ENCODE peak calls at places on chromosomes 12 and 14, in nine cellular contexts. P is NAMALWA; L is T-helper 2 cell; Q is IMR-90; W is stimulated activated CD8-positive, alpha-beta memory T cell treated with anti-CD3 and anti-CD28 coated beads, Interleukin-15, amount 100 ng/mL, for 1 hour; G is cardiac fibroblast; M is stimulated activated CD4-positive, alpha-beta T cell treated with anti-CD3 and anti-CD28 coated beads, TNF-alpha, amount 100 ng/mL, for 1 hour; C is left ventricle myocardium superior; J is A172. K is an unnamed sample.

GRCh38 chr12:22518067-22518719 is 26.1 kb downstream of the C2CD5 start:
- DNase-seq in P (no peak), L (no peak), Q (peak; percentile 15), W (no peak), G (peak; percentile 55), M (no peak), C (peak; percentile 45), J (peak; percentile 25), K (no peak)

GRCh38 chr14:57714487-57714899 is 151.4 kb downstream of the SLC35F4 start:
- DNase-seq in P (no peak), L (no peak), Q (no peak), W (no peak), G (no peak), M (no peak), C (no peak), J (no peak), K (no peak)

GRCh38 chr14:74085047-74085637 is 386 bp downstream of the LIN52 start:
- DNase-seq in P (no peak), L (peak; percentile 62), Q (peak; percentile 55), W (no peak), G (peak; percentile 44), M (no peak), C (peak; percentile 33), J (peak; percentile 9), K (no peak)

GRCh38 chr14:61567838-61568571 is 127.3 kb upstream of the HIF1A start:
- DNase-seq in P (peak; percentile 62), L (no peak), Q (no peak), W (no peak), G (peak; percentile 67), M (no peak), C (peak; percentile 50), J (no peak), K (no peak)

GRCh38 chr12:9090220-9090619 is 25.5 kb downstream of the A2M start:
- DNase-seq in P (no peak), L (no peak), Q (no peak), W (no peak), G (no peak), M (no peak), C (no peak), J (no peak), K (no peak)

GRCh38 chr12:66035289-66035961 is 95.1 kb downstream of the LLPH start:
- DNase-seq in P (peak; percentile 71), L (peak; percentile 9), Q (peak; percentile 61), W (no peak), G (peak; percentile 82), M (no peak), C (no peak), J (peak; percentile 64), K (peak; percentile 46)

GRCh38 chr12:1474059-1474537 is 120.3 kb downstream of the FBXL14 start:
- DNase-seq in P (no peak), L (peak; percentile 91), Q (peak; percentile 99), W (no peak), G (peak; percentile 99), M (no peak), C (no peak), J (peak; percentile 95), K (no peak)

GRCh38 chr14:77372304-77372841 is 4.5 kb downstream of the TMED8 start:
- DNase-seq in P (peak; percentile 80), L (peak; percentile 34), Q (peak; percentile 88), W (no peak), G (peak; percentile 50), M (no peak), C (no peak), J (no peak), K (no peak)

GRCh38 chr14:75905505-75905904 is 76.3 kb downstream of the TGFB3 start:
- DNase-seq in P (no peak), L (no peak), Q (peak; percentile 53), W (no peak), G (peak; percentile 44), M (no peak), C (peak; percentile 49), J (no peak), K (no peak)

GRCh38 chr12:60335765-60336164 is 739.9 kb downstream of the SLC16A7 start:
- DNase-seq in P (no peak), L (no peak), Q (peak; percentile 67), W (no peak), G (peak; percentile 58), M (no peak), C (no peak), J (peak; percentile 39), K (peak; percentile 15)

GRCh38 chr12:24993756-24994155 is 44.9 kb upstream of the BCAT1 start:
- DNase-seq in P (no peak), L (no peak), Q (no peak), W (no peak), G (no peak), M (no peak), C (no peak), J (no peak), K (no peak)

GRCh38 chr14:32189806-32190205 is 12.0 kb upstream of the RNU6-7 start:
- DNase-seq in P (no peak), L (no peak), Q (no peak), W (no peak), G (no peak), M (no peak), C (no peak), J (no peak), K (no peak)

GRCh38 chr14:92427096-92427495 is 86.5 kb upstream of the RIN3 start:
- DNase-seq in P (no peak), L (no peak), Q (no peak), W (no peak), G (no peak), M (no peak), C (no peak), J (no peak), K (no peak)

GRCh38 chr14:63632932-63633514 is 8.6 kb downstream of the WDR89 start:
- DNase-seq in P (peak; percentile 57), L (peak; percentile 60), Q (peak; percentile 44), W (no peak), G (peak; percentile 57), M (no peak), C (no peak), J (no peak), K (peak; percentile 35)

GRCh38 chr14:60777856-60778578 is 43.5 kb downstream of the MNAT1 start:
- DNase-seq in P (no peak), L (no peak), Q (peak; percentile 94), W (no peak), G (peak; percentile 90), M (no peak), C (no peak), J (peak; percentile 69), K (no peak)

GRCh38 chr14:37056473-37056872 is 115.9 kb downstream of the SLC25A21 start:
- DNase-seq in P (no peak), L (no peak), Q (peak; percentile 71), W (no peak), G (peak; percentile 58), M (no peak), C (no peak), J (peak; percentile 64), K (no peak)

GRCh38 chr12:123151679-123152454 is 977 bp upstream of the PITPNM2 start:
- DNase-seq in P (no peak), L (no peak), Q (no peak), W (no peak), G (no peak), M (no peak), C (no peak), J (no peak), K (no peak)

GRCh38 chr12:65155784-65156183 is 13.6 kb upstream of the LEMD3 start:
- DNase-seq in P (no peak), L (peak; percentile 57), Q (no peak), W (no peak), G (no peak), M (no peak), C (no peak), J (no peak), K (no peak)

GRCh38 chr12:15910864-15911696 is at the start of gene DERA:
- DNase-seq in P (peak; percentile 75), L (peak; percentile 67), Q (peak; percentile 68), W (peak; percentile 12), G (peak; percentile 69), M (peak; percentile 23), C (peak; percentile 92), J (peak; percentile 39), K (peak; percentile 94)

GRCh38 chr14:103103461-103104388 is 9.2 kb downstream of the EXOC3L4 start:
- DNase-seq in P (no peak), L (peak; percentile 22), Q (peak; percentile 35), W (no peak), G (peak; percentile 50), M (no peak), C (peak; percentile 74), J (peak; percentile 38), K (peak; percentile 18)

GRCh38 chr14:104870368-104871144 is 5.5 kb downstream of the CEP170B start:
- DNase-seq in P (peak; percentile 55), L (no peak), Q (no peak), W (peak; percentile 17), G (no peak), M (no peak), C (peak; percentile 40), J (no peak), K (no peak)

GRCh38 chr12:131830335-131831020 is 2.3 kb downstream of the MMP17 start:
- DNase-seq in P (no peak), L (peak; percentile 33), Q (peak; percentile 77), W (no peak), G (peak; percentile 85), M (no peak), C (peak; percentile 87), J (peak; percentile 55), K (no peak)

GRCh38 chr14:97634786-97635185 is 837.6 kb downstream of the VRK1 start:
- DNase-seq in P (no peak), L (peak; percentile 85), Q (no peak), W (no peak), G (no peak), M (no peak), C (no peak), J (no peak), K (no peak)

GRCh38 chr12:119480551-119480950 is 113.0 kb upstream of the TMEM233 start:
- DNase-seq in P (no peak), L (no peak), Q (no peak), W (no peak), G (no peak), M (no peak), C (no peak), J (no peak), K (no peak)

GRCh38 chr14:103347091-103347815 is 13.2 kb downstream of the EIF5 start:
- DNase-seq in P (no peak), L (no peak), Q (no peak), W (no peak), G (no peak), M (no peak), C (peak; percentile 38), J (no peak), K (no peak)

GRCh38 chr12:72272731-72273498 is 745 bp downstream of the TRHDE start:
- DNase-seq in P (no peak), L (no peak), Q (peak; percentile 58), W (no peak), G (no peak), M (no peak), C (peak; percentile 26), J (no peak), K (no peak)

GRCh38 chr12:117127933-117128823 is 29.0 kb upstream of the TESC start:
- DNase-seq in P (no peak), L (no peak), Q (no peak), W (no peak), G (no peak), M (no peak), C (no peak), J (no peak), K (no peak)

GRCh38 chr12:97805086-97805485 is 342.5 kb downstream of the RMST start:
- DNase-seq in P (no peak), L (no peak), Q (no peak), W (no peak), G (no peak), M (no peak), C (no peak), J (no peak), K (no peak)

GRCh38 chr12:88946377-88946997 is 366.2 kb upstream of the KITLG start:
- DNase-seq in P (peak; percentile 58), L (peak; percentile 1), Q (peak; percentile 78), W (no peak), G (peak; percentile 85), M (no peak), C (no peak), J (peak; percentile 76), K (peak; percentile 34)

GRCh38 chr12:31228811-31229792 is 96.8 kb downstream of the SINHCAF start:
- DNase-seq in P (no peak), L (no peak), Q (no peak), W (no peak), G (no peak), M (no peak), C (peak; percentile 81), J (no peak), K (peak; percentile 15)

GRCh38 chr12:53094394-53094787 is 3.1 kb upstream of the IGFBP6 start:
- DNase-seq in P (no peak), L (no peak), Q (no peak), W (no peak), G (no peak), M (no peak), C (no peak), J (no peak), K (no peak)